ENCODE peak calls at places on chromosomes 6 and 20, in ten cellular contexts. Y is HCT116; K is CD4-positive, alpha-beta memory T cell; J is fibroblast of lung; D is A549; R is activated CD4-positive, CD25-positive, alpha-beta regulatory T cell; Z is HFF-Myc; F is choroid plexus epithelial cell; E is GF-D8; Q is lower leg skin. C is an unnamed sample.

GRCh38 chr6:15905488-15906392 is 223.1 kb upstream of the MYLIP start:
- DNase-seq in J (no peak), R (no peak), Q (no peak), Z (no peak), Y (no peak), F (no peak), K (no peak), D (no peak), E (no peak), C (no peak)

GRCh38 chr6:43916091-43916923 is 146.3 kb downstream of the VEGFA start:
- DNase-seq in F (no peak), D (no peak), E (no peak), J (peak), K (no peak), Q (no peak), R (no peak), Z (no peak), Y (no peak), C (peak)

GRCh38 chr6:43827898-43828297 is 57.9 kb downstream of the VEGFA start:
- DNase-seq in F (no peak), Q (no peak), D (no peak), E (no peak), K (no peak), Z (no peak), R (no peak), J (no peak), Y (no peak), C (no peak)

GRCh38 chr20:25548613-25549086 is 36.7 kb downstream of the NINL start:
- DNase-seq in Q (no peak), D (peak), E (no peak), Y (no peak), K (no peak), F (no peak), J (no peak), Z (no peak), R (no peak), C (no peak)

GRCh38 chr20:51423810-51424209 is 118.7 kb downstream of the NFATC2 start:
- DNase-seq in K (no peak), D (no peak), Z (no peak), F (no peak), Y (no peak), R (no peak), E (no peak), J (no peak), Q (no peak), C (no peak)

GRCh38 chr6:133242761-133243590 is 1.8 kb downstream of the EYA4 start:
- DNase-seq in Q (no peak), Y (no peak), F (no peak), J (no peak), D (peak), K (no peak), E (no peak), R (no peak), Z (no peak), C (peak)

GRCh38 chr6:33183071-33183683 is 9.1 kb downstream of the COL11A2 start:
- DNase-seq in Q (no peak), J (no peak), D (no peak), Y (no peak), F (no peak), Z (no peak), K (no peak), E (no peak), R (no peak), C (no peak)

GRCh38 chr6:85864453-85865401 is 222.0 kb upstream of the SYNCRIP start:
- DNase-seq in Y (no peak), Z (no peak), D (no peak), J (peak), R (no peak), K (no peak), E (no peak), Q (no peak), F (peak), C (peak)

GRCh38 chr6:6320901-6321300 is 439 bp upstream of the F13A1 start:
- DNase-seq in J (peak), Z (no peak), F (no peak), E (no peak), Q (no peak), D (no peak), R (no peak), K (no peak), Y (no peak), C (no peak)

GRCh38 chr6:20997143-20997792 is 463.0 kb downstream of the CDKAL1 start:
- DNase-seq in R (no peak), F (peak), D (no peak), Z (no peak), K (no peak), E (no peak), Q (no peak), Y (no peak), J (no peak), C (no peak)

GRCh38 chr6:47169785-47170685 is 127.9 kb upstream of the ADGRF1 start:
- DNase-seq in K (no peak), F (peak), Z (peak), J (peak), E (no peak), R (no peak), Y (no peak), D (peak), Q (no peak), C (peak)

GRCh38 chr6:47235964-47236760 is 73.5 kb downstream of the TNFRSF21 start:
- DNase-seq in F (no peak), J (no peak), Y (no peak), K (no peak), D (no peak), Z (no peak), Q (no peak), R (no peak), E (no peak), C (no peak)

GRCh38 chr6:112058243-112058642 is 4.3 kb downstream of the CCN6 start:
- DNase-seq in E (no peak), D (no peak), J (no peak), Z (no peak), R (no peak), Q (no peak), Y (no peak), K (no peak), F (no peak), C (no peak)

GRCh38 chr20:50746138-50746940 is 15.0 kb downstream of the PARD6B start:
- DNase-seq in D (no peak), E (no peak), K (no peak), R (no peak), J (peak), Y (no peak), Z (no peak), Q (no peak), F (no peak), C (no peak)

GRCh38 chr20:58097943-58098342 is 130.5 kb downstream of the ANKRD60 start:
- DNase-seq in D (no peak), F (no peak), E (no peak), Y (no peak), Q (peak), Z (no peak), R (no peak), J (no peak), K (no peak), C (no peak)

GRCh38 chr6:131043902-131044447 is 19.1 kb downstream of the EPB41L2 start:
- DNase-seq in Z (no peak), Y (no peak), D (no peak), F (no peak), E (no peak), J (no peak), K (no peak), R (no peak), Q (no peak), C (no peak)

GRCh38 chr6:107576852-107577251 is 86.9 kb downstream of the SOBP start:
- DNase-seq in Y (no peak), Z (no peak), K (no peak), E (no peak), Q (no peak), D (peak), F (peak), J (peak), R (no peak), C (peak)

GRCh38 chr20:3158968-3159431 is 665 bp downstream of the FASTKD5 start:
- DNase-seq in Z (no peak), J (peak), F (peak), R (no peak), E (no peak), Y (no peak), D (peak), K (peak), Q (no peak), C (peak)

C was measured in IMR-90.